ENCODE peak calls at places on chromosomes 11 and 22, in four cellular contexts. W is sigmoid colon, R is GM23338, J is Peyer's patch. N is an unnamed sample. For H3K4me1, the result is how much of the 10 kb centered on the place peaks cover.

GRCh38 chr22:37303821-37304274 is 21.5 kb downstream of the CYTH4 start:
- DNase-seq in W (no peak), R (no peak), J (no peak), N (no peak)

GRCh38 chr11:128903248-128904041 is 12.3 kb downstream of the KCNJ5 start:
- DNase-seq in W (no peak), R (peak), J (no peak), N (no peak)

GRCh38 chr11:28463826-28464225 is 355.6 kb downstream of the METTL15 start:
- DNase-seq in W (no peak), R (no peak), J (no peak), N (no peak)

GRCh38 chr11:88015170-88015569 is 160.1 kb downstream of the RAB38 start:
- DNase-seq in W (no peak), R (no peak), J (no peak), N (no peak)

GRCh38 chr11:60756307-60757032 is at the start of gene MS4A15:
- DNase-seq in W (no peak), J (peak), R (peak), N (no peak)

GRCh38 chr22:45059296-45059695 is 49.5 kb upstream of the PHF21B start:
- DNase-seq in J (no peak), R (no peak), W (no peak), N (no peak)

GRCh38 chr11:74749965-74750296 is 1.3 kb downstream of the RNF169 start:
- DNase-seq in R (no peak), J (no peak), W (no peak), N (no peak)

GRCh38 chr11:81886406-81887075 is 847.1 kb downstream of the FAM181B start:
- DNase-seq in W (no peak), J (no peak), R (no peak), N (no peak)

GRCh38 chr11:109264128-109264527 is 157.9 kb upstream of the C11orf87 start:
- DNase-seq in W (no peak), J (no peak), R (no peak), N (no peak)

GRCh38 chr11:30917859-30918478 is 331.8 kb upstream of the MPPED2 start:
- DNase-seq in W (no peak), J (no peak), R (peak), N (no peak)

GRCh38 chr11:9057888-9058287 is 33.5 kb downstream of the SCUBE2 start:
- DNase-seq in J (no peak), R (peak), W (no peak), N (no peak)

GRCh38 chr11:123672568-123672967 is 18.1 kb upstream of the SCN3B start:
- DNase-seq in J (no peak), W (no peak), R (no peak), N (no peak)

GRCh38 chr11:441418-442274 is at the start of gene ANO9:
- DNase-seq in W (no peak), R (peak), J (peak), N (peak)

GRCh38 chr22:46547883-46548244 is 10.4 kb upstream of the CELSR1 start:
- DNase-seq in W (peak), J (no peak), R (no peak), N (peak)

GRCh38 chr22:30305906-30306628 is 16.8 kb upstream of the CASTOR1 start:
- DNase-seq in W (no peak), R (no peak), J (no peak), N (no peak)

GRCh38 chr11:9304178-9304577 is 10.2 kb downstream of the TMEM41B start:
- DNase-seq in W (no peak), R (no peak), J (no peak), N (no peak)

GRCh38 chr11:23123766-23124165 is 263.5 kb upstream of the CCDC179 start:
- DNase-seq in R (no peak), J (no peak), W (no peak), N (no peak)

GRCh38 chr11:117610045-117610444 is 187.0 kb downstream of the DSCAML1 start:
- DNase-seq in R (no peak), W (no peak), J (no peak), N (no peak)

GRCh38 chr11:31702966-31703365 is 108.2 kb downstream of the PAX6 start:
- DNase-seq in W (no peak), R (no peak), J (no peak), N (no peak)

GRCh38 chr11:12222099-12222751 is 111.8 kb downstream of the MICAL2 start:
- DNase-seq in W (peak), J (peak), R (no peak), N (no peak)

GRCh38 chr11:114137054-114137453 is 77.5 kb downstream of the ZBTB16 start:
- DNase-seq in J (no peak), R (no peak), W (peak), N (no peak)

GRCh38 chr11:110296226-110297081 is at the start of gene RDX:
- DNase-seq in W (peak), J (peak), R (peak), N (peak)

GRCh38 chr11:83051760-83052671 is 19.7 kb downstream of the RAB30 start:
- DNase-seq in W (peak), J (no peak), R (no peak), N (no peak)
- H3K4me1 ChIP-seq in W (half or more), J (under half), R (under half), N (under half)

DNA sequence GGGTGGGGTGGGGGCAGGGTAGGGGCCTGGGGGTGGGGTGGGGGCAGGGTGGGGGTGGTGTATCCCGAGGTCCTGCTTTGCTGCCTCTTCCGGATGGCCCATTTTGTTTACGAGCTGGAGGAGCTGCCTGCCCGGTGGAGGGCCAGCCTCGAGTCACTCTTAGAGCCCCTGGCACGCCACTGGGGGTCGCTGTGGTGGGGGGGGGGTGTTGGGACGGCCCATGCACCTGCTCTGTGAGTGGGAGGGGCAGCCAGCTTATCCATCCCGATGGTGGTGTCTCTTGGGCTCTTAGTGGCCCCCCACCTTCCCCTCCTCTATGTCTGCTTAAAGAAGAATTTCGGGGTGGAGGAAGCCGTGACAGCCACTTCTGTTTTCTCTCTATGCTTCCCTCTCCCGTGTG is 24.6 kb downstream of the MRGPRD start:
- DNase-seq in J (no peak), W (peak), R (peak), N (no peak)
- TF ChIP-seq CTCF in J (no peak), W (no peak), R (peak), N (no peak)

GRCh38 chr22:23834830-23835772 is 3.7 kb downstream of the DERL3 start:
- DNase-seq in R (no peak), J (peak), W (peak), N (peak)

GRCh38 chr22:23837496-23837859 is 1.3 kb downstream of the DERL3 start:
- DNase-seq in W (no peak), R (no peak), J (no peak), N (no peak)

GRCh38 chr22:23836692-23837495 is 1.9 kb downstream of the DERL3 start:
- DNase-seq in R (no peak), J (no peak), W (peak), N (peak)

GRCh38 chr22:23835773-23836144 is 3.0 kb downstream of the DERL3 start:
- DNase-seq in R (no peak), J (peak), W (no peak), N (no peak)

GRCh38 chr22:23836281-23836680 is 2.5 kb downstream of the DERL3 start:
- DNase-seq in R (no peak), W (peak), J (peak), N (peak)
- H3K4me3 ChIP-seq in R (no peak), W (no peak), J (no peak), N (no peak)

GRCh38 chr22:20138417-20138738 is 6.8 kb downstream of the ZDHHC8 start:
- DNase-seq in J (no peak), W (no peak), R (no peak), N (no peak)

GRCh38 chr22:20136603-20136873 is 4.9 kb downstream of the ZDHHC8 start:
- DNase-seq in R (no peak), W (no peak), J (no peak), N (no peak)

GRCh38 chr22:20135846-20136602 is 4.4 kb downstream of the ZDHHC8 start:
- DNase-seq in R (no peak), J (no peak), W (no peak), N (no peak)

GRCh38 chr22:20137671-20138416 is 6.2 kb downstream of the ZDHHC8 start:
- DNase-seq in J (no peak), R (no peak), W (no peak), N (no peak)

GRCh38 chr22:20137113-20137512 is 5.5 kb downstream of the ZDHHC8 start:
- DNase-seq in R (no peak), J (no peak), W (no peak), N (no peak)
- H3K4me1 ChIP-seq in R (under half), J (under half), W (half or more), N (under half)

N was measured in RWPE2.